ENCODE peak calls at places on chromosomes 13 and 19, in five cellular contexts. One of them, this sample, is unnamed. For H3K4me1, the result is how much of the 10 kb centered on the place peaks cover.

GRCh38 chr19:49689133-49690072 is at the start of gene ADM5:
- DNase-seq in lung: no peak
- DNase-seq in K562: no peak
- DNase-seq in tibial nerve: no peak
- DNase-seq in aorta: no peak
- DNase-seq in this sample: no peak

GRCh38 chr13:52695856-52696255 is 43.2 kb downstream of the SUGT1 start:
- DNase-seq in lung: no peak
- DNase-seq in K562: no peak
- DNase-seq in tibial nerve: no peak
- DNase-seq in aorta: no peak
- DNase-seq in this sample: no peak

GRCh38 chr19:593505-593904 is 3.8 kb downstream of the HCN2 start:
- DNase-seq in lung: no peak
- DNase-seq in K562: no peak
- DNase-seq in tibial nerve: no peak
- DNase-seq in aorta: no peak
- DNase-seq in this sample: no peak

GRCh38 chr13:23212621-23213020 is 31.8 kb downstream of the SGCG start:
- DNase-seq in lung: no peak
- DNase-seq in K562: no peak
- DNase-seq in tibial nerve: no peak
- DNase-seq in aorta: no peak
- DNase-seq in this sample: no peak

GRCh38 chr13:50713849-50714248 is 129.6 kb downstream of the DLEU7 start:
- DNase-seq in lung: no peak
- DNase-seq in K562: no peak
- DNase-seq in tibial nerve: peak
- DNase-seq in aorta: no peak
- DNase-seq in this sample: no peak

GRCh38 chr13:43057653-43058317 is 34.4 kb downstream of the DNAJC15 start:
- DNase-seq in lung: no peak
- DNase-seq in K562: no peak
- DNase-seq in tibial nerve: no peak
- DNase-seq in aorta: no peak
- DNase-seq in this sample: no peak

GRCh38 chr13:50629497-50629896 is 214.0 kb downstream of the DLEU7 start:
- DNase-seq in lung: no peak
- DNase-seq in K562: no peak
- DNase-seq in tibial nerve: no peak
- DNase-seq in aorta: no peak
- DNase-seq in this sample: no peak

GRCh38 chr19:45123440-45123850 is 30.5 kb downstream of the PPP1R37 start:
- DNase-seq in lung: no peak
- DNase-seq in K562: no peak
- DNase-seq in tibial nerve: no peak
- DNase-seq in aorta: no peak
- DNase-seq in this sample: no peak

GRCh38 chr19:18418034-18418724 is 1.0 kb upstream of the SSBP4 start:
- DNase-seq in lung: no peak
- DNase-seq in K562: no peak
- DNase-seq in tibial nerve: no peak
- DNase-seq in aorta: peak
- DNase-seq in this sample: no peak

GRCh38 chr19:53520163-53520546 is 17.8 kb upstream of the ZNF331 start:
- DNase-seq in lung: no peak
- DNase-seq in K562: no peak
- DNase-seq in tibial nerve: no peak
- DNase-seq in aorta: no peak
- DNase-seq in this sample: no peak

GRCh38 chr19:53965091-53965490 is 2.4 kb downstream of the CACNG8 start:
- DNase-seq in lung: no peak
- DNase-seq in K562: no peak
- DNase-seq in tibial nerve: no peak
- DNase-seq in aorta: no peak
- DNase-seq in this sample: no peak

GRCh38 chr19:38730731-38731589 is 13.3 kb downstream of the CAPN12 start:
- DNase-seq in lung: no peak
- DNase-seq in K562: no peak
- DNase-seq in tibial nerve: no peak
- DNase-seq in aorta: peak
- DNase-seq in this sample: peak

GRCh38 chr13:93226623-93227279 is at the start of gene GPC6:
- DNase-seq in lung: no peak
- DNase-seq in K562: no peak
- DNase-seq in tibial nerve: peak
- DNase-seq in aorta: peak
- DNase-seq in this sample: no peak

GRCh38 chr13:19596960-19597361 is 35.6 kb upstream of the TPTE2 start:
- DNase-seq in lung: no peak
- DNase-seq in K562: no peak
- DNase-seq in tibial nerve: no peak
- DNase-seq in aorta: no peak
- DNase-seq in this sample: no peak

GRCh38 chr13:98998831-98999634 is 21.2 kb upstream of the DOCK9 start:
- DNase-seq in lung: no peak
- DNase-seq in K562: no peak
- DNase-seq in tibial nerve: no peak
- DNase-seq in aorta: no peak
- DNase-seq in this sample: peak

GRCh38 chr13:87042946-87043345 is 628.2 kb upstream of the SLITRK5 start:
- DNase-seq in lung: no peak
- DNase-seq in K562: no peak
- DNase-seq in tibial nerve: no peak
- DNase-seq in aorta: no peak
- DNase-seq in this sample: no peak

GRCh38 chr13:43411741-43412140 is 375.0 kb downstream of the ENOX1 start:
- DNase-seq in lung: no peak
- DNase-seq in K562: no peak
- DNase-seq in tibial nerve: no peak
- DNase-seq in aorta: no peak
- DNase-seq in this sample: peak

GRCh38 chr13:44302233-44302632 is 71.4 kb upstream of the SERP2 start:
- DNase-seq in lung: no peak
- DNase-seq in K562: no peak
- DNase-seq in tibial nerve: no peak
- DNase-seq in aorta: no peak
- DNase-seq in this sample: no peak

GRCh38 chr13:78593652-78594494 is 9.5 kb downstream of the POU4F1 start:
- DNase-seq in lung: no peak
- DNase-seq in K562: no peak
- DNase-seq in tibial nerve: no peak
- DNase-seq in aorta: no peak
- DNase-seq in this sample: no peak

GRCh38 chr13:28286263-28286662 is 147.9 kb downstream of the PAN3 start:
- DNase-seq in lung: no peak
- DNase-seq in K562: no peak
- DNase-seq in tibial nerve: no peak
- DNase-seq in aorta: no peak
- DNase-seq in this sample: no peak

GRCh38 chr13:50375792-50376191 is 360.5 kb downstream of the KCNRG start:
- DNase-seq in lung: no peak
- DNase-seq in K562: no peak
- DNase-seq in tibial nerve: no peak
- DNase-seq in aorta: no peak
- DNase-seq in this sample: no peak

GRCh38 chr13:49466240-49466914 is 22.3 kb downstream of the SETDB2 start:
- DNase-seq in lung: no peak
- DNase-seq in K562: no peak
- DNase-seq in tibial nerve: no peak
- DNase-seq in aorta: no peak
- DNase-seq in this sample: no peak

GRCh38 chr13:102091231-102091630 is 310.6 kb downstream of the FGF14 start:
- DNase-seq in lung: no peak
- DNase-seq in K562: no peak
- DNase-seq in tibial nerve: no peak
- DNase-seq in aorta: no peak
- DNase-seq in this sample: no peak

GRCh38 chr13:107301724-107302374 is 733.9 kb upstream of the ARGLU1 start:
- DNase-seq in lung: no peak
- DNase-seq in K562: no peak
- DNase-seq in tibial nerve: no peak
- DNase-seq in aorta: no peak
- DNase-seq in this sample: no peak

GRCh38 chr13:72983085-72983768 is 75.6 kb upstream of the KLF5 start:
- DNase-seq in lung: peak
- DNase-seq in K562: no peak
- DNase-seq in tibial nerve: no peak
- DNase-seq in aorta: no peak
- DNase-seq in this sample: no peak

GRCh38 chr13:44447783-44448182 is 74.2 kb downstream of the SERP2 start:
- DNase-seq in lung: no peak
- DNase-seq in K562: no peak
- DNase-seq in tibial nerve: no peak
- DNase-seq in aorta: no peak
- DNase-seq in this sample: no peak

GRCh38 chr19:1118999-1119398 is 15.2 kb downstream of the GPX4 start:
- DNase-seq in lung: no peak
- DNase-seq in K562: no peak
- DNase-seq in tibial nerve: no peak
- DNase-seq in aorta: no peak
- DNase-seq in this sample: no peak

DNA sequence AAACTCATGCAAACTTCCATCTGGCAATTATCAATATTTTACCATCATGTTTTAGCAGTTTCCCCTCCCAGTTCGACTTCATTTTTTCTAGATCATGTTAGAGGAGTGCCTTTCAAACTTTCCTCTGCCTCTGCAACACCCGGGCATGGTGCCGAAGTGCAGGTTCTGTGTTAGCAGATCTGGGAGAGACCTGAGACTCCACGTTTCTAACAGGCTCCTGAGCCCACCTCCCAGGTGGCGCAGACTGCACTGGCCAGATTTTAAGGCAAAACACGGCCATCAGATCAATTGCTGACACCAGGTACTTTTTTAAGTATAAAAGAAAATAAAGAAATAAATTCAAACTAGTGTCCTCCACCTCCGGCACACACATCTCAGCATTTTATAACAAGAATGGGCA is 128.2 kb upstream of the SOX1 start:
- DNase-seq in lung: no peak
- DNase-seq in K562: no peak
- DNase-seq in tibial nerve: no peak
- DNase-seq in aorta: no peak
- DNase-seq in this sample: no peak
- H3K4me1 ChIP-seq in lung: under half
- H3K4me1 ChIP-seq in K562: under half
- H3K4me1 ChIP-seq in tibial nerve: under half
- H3K4me1 ChIP-seq in aorta: under half
- H3K4me1 ChIP-seq in this sample: under half

GRCh38 chr19:30482956-30483355 is 110.8 kb downstream of the ZNF536 start:
- DNase-seq in lung: no peak
- DNase-seq in K562: no peak
- DNase-seq in tibial nerve: no peak
- DNase-seq in aorta: no peak
- DNase-seq in this sample: no peak
- H3K27ac ChIP-seq in lung: no peak
- H3K27ac ChIP-seq in K562: no peak
- H3K27ac ChIP-seq in tibial nerve: no peak
- H3K27ac ChIP-seq in aorta: no peak
- H3K27ac ChIP-seq in this sample: no peak

GRCh38 chr13:27259831-27260230 is 8.5 kb downstream of the RPL21 start:
- DNase-seq in lung: no peak
- DNase-seq in K562: no peak
- DNase-seq in tibial nerve: no peak
- DNase-seq in aorta: no peak
- DNase-seq in this sample: no peak

GRCh38 chr13:27258637-27259377 is 7.4 kb downstream of the RPL21 start:
- DNase-seq in lung: no peak
- DNase-seq in K562: no peak
- DNase-seq in tibial nerve: no peak
- DNase-seq in aorta: no peak
- DNase-seq in this sample: no peak

GRCh38 chr13:27257233-27257568 is 5.8 kb downstream of the RPL21 start:
- DNase-seq in lung: no peak
- DNase-seq in K562: no peak
- DNase-seq in tibial nerve: no peak
- DNase-seq in aorta: no peak
- DNase-seq in this sample: no peak

GRCh38 chr13:27261376-27261775 is 9.3 kb upstream of the RASL11A start:
- DNase-seq in lung: no peak
- DNase-seq in K562: no peak
- DNase-seq in tibial nerve: no peak
- DNase-seq in aorta: no peak
- DNase-seq in this sample: no peak

DNA sequence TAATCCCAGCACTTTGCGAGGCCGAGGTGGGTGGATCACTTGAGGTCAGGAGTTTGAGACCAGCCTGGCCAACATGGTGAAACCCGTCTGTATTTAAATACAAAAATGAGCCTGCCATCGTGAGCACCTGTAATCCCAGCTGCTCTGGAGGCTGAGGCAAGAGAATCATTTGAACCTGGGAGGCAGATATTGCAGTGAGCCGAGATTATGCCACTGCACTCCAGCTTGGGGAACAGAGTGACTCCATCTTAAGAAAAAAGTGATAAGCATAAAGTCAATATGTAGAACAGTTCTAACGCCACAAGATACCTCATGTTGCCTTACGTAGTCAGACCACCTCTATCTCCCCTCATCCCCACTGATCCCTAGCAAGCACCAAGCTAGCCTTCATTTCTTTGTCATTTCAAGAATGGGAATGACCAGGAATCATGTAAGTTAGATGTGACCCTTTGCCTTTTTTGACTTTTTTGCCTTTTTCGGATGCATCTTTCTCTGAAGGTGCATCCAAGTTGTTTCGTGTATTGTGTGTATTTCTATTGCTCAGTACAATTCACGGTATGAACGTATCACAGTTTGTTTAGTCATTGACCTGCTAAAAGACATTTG is 6.4 kb downstream of the RPL21 start:
- DNase-seq in lung: no peak
- DNase-seq in K562: no peak
- DNase-seq in tibial nerve: no peak
- DNase-seq in aorta: no peak
- DNase-seq in this sample: no peak
- H3K4me1 ChIP-seq in lung: under half
- H3K4me1 ChIP-seq in K562: under half
- H3K4me1 ChIP-seq in tibial nerve: under half
- H3K4me1 ChIP-seq in aorta: under half
- H3K4me1 ChIP-seq in this sample: under half

DNA sequence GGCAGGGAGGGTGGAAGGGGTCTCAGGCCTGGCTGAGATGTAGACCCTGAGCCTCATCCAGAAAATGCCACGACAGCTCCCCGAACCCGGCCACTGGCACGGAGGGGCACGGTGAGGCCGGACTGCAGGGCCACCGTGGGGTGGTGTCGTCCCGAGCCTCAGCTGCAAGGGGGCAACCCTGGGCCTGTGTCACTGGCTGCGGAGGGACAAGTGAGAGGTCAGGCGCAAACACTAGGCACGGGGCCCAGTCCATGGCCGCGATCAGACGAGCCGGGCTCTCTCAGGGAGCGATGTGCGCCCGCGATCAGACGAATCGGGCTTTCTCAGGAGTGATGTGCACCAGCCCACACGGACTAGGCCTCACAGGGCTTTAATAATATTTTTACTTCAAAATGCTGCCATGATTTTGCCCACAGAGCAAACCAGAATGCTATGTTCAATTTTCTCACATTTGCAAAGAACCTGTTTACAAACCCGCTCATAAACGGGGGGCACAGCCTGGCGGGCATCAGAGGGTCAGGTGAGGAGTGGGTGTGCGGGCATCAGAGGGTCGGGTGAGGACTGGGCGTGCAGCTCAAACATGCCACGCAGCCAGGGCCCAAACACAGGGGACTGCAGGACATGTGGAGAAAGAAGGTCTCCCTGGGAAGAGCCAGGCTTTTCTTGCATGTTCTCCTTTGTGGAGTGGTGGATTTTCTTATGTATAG is 42.6 kb upstream of the C13orf46 start:
- DNase-seq in lung: no peak
- DNase-seq in K562: no peak
- DNase-seq in tibial nerve: no peak
- DNase-seq in aorta: no peak
- DNase-seq in this sample: no peak
- H3K27ac ChIP-seq in lung: no peak
- H3K27ac ChIP-seq in K562: no peak
- H3K27ac ChIP-seq in tibial nerve: peak
- H3K27ac ChIP-seq in aorta: no peak
- H3K27ac ChIP-seq in this sample: no peak